ENCODE peak calls at places on chromosomes 7 and 10, in ten cellular contexts. A, U, Z, T, B, O, E, W, L and Y are unnamed samples. For H3K9me3 and H3K4me1, the result is how much of the 10 kb centered on the place peaks cover.

GRCh38 chr7:71752171-71752935 is 620.4 kb downstream of the GALNT17 start:
- DNase-seq in A (peak), U (peak), Z (peak), T (peak), B (no peak), O (peak), E (no peak), W (no peak), L (no peak), Y (no peak)

GRCh38 chr10:99870051-99870730 is 87.8 kb downstream of the ABCC2 start:
- DNase-seq in A (no peak), U (no peak), Z (no peak), T (no peak), B (no peak), O (no peak), E (no peak), W (no peak), L (no peak), Y (no peak)

GRCh38 chr7:22948770-22949169 is 65.2 kb downstream of the HYCC1 start:
- DNase-seq in A (no peak), U (no peak), Z (no peak), T (no peak), B (no peak), O (no peak), E (no peak), W (no peak), L (no peak), Y (no peak)

GRCh38 chr10:80444124-80444523 is 10.0 kb upstream of the TSPAN14 start:
- DNase-seq in A (no peak), U (no peak), Z (no peak), T (no peak), B (no peak), O (no peak), E (no peak), W (no peak), L (no peak), Y (no peak)

GRCh38 chr7:128915271-128915819 is 4.8 kb upstream of the KCP start:
- DNase-seq in A (no peak), U (no peak), Z (no peak), T (no peak), B (no peak), O (no peak), E (no peak), W (no peak), L (peak), Y (no peak)

GRCh38 chr7:28081016-28081415 is 99.6 kb downstream of the JAZF1 start:
- DNase-seq in A (no peak), U (peak), Z (no peak), T (no peak), B (no peak), O (peak), E (peak), W (no peak), L (no peak), Y (peak)

GRCh38 chr10:7649673-7650330 is 17.0 kb downstream of the ITIH5 start:
- DNase-seq in A (no peak), U (no peak), Z (no peak), T (no peak), B (no peak), O (no peak), E (peak), W (no peak), L (peak), Y (peak)

GRCh38 chr7:73894851-73895441 is 34.0 kb downstream of the TMEM270 start:
- DNase-seq in A (peak), U (peak), Z (peak), T (peak), B (no peak), O (no peak), E (peak), W (no peak), L (peak), Y (peak)

GRCh38 chr10:52539463-52539862 is 225.4 kb downstream of the DKK1 start:
- DNase-seq in A (no peak), U (no peak), Z (no peak), T (peak), B (no peak), O (no peak), E (no peak), W (peak), L (no peak), Y (no peak)

GRCh38 chr10:29355436-29355991 is 66.6 kb downstream of the LYZL1 start:
- DNase-seq in A (no peak), U (no peak), Z (no peak), T (no peak), B (no peak), O (no peak), E (no peak), W (no peak), L (no peak), Y (no peak)

GRCh38 chr10:125149278-125150047 is 10.9 kb downstream of the CTBP2 start:
- DNase-seq in A (peak), U (no peak), Z (peak), T (no peak), B (no peak), O (peak), E (peak), W (peak), L (peak), Y (peak)

GRCh38 chr10:78803710-78804109 is 265.1 kb upstream of the ZMIZ1 start:
- DNase-seq in A (no peak), U (no peak), Z (no peak), T (no peak), B (no peak), O (no peak), E (no peak), W (no peak), L (no peak), Y (no peak)
- TF ChIP-seq CTCF in A (no peak), U (no peak), Z (no peak), T (no peak), B (no peak), O (no peak), E (no peak), W (no peak), L (no peak), Y (no peak)

GRCh38 chr7:158123214-158123613 is 464.4 kb downstream of the PTPRN2 start:
- DNase-seq in A (no peak), U (no peak), Z (no peak), T (no peak), B (no peak), O (no peak), E (peak), W (no peak), L (peak), Y (no peak)
- H3K9me3 ChIP-seq in A (under half), U (under half), Z (under half), T (under half), B (under half), O (under half), E (under half), W (under half), L (under half), Y (under half)

GRCh38 chr10:11808808-11809207 is 14.3 kb upstream of the PROSER2 start:
- DNase-seq in A (no peak), U (no peak), Z (no peak), T (no peak), B (no peak), O (no peak), E (no peak), W (no peak), L (no peak), Y (no peak)

GRCh38 chr10:11805792-11806191 is 17.4 kb upstream of the PROSER2 start:
- DNase-seq in A (peak), U (no peak), Z (no peak), T (no peak), B (no peak), O (no peak), E (no peak), W (no peak), L (no peak), Y (no peak)

GRCh38 chr10:11804336-11804735 is 18.8 kb upstream of the PROSER2 start:
- DNase-seq in A (no peak), U (no peak), Z (no peak), T (no peak), B (no peak), O (no peak), E (no peak), W (no peak), L (no peak), Y (no peak)

GRCh38 chr10:11810313-11810766 is 12.8 kb upstream of the PROSER2 start:
- DNase-seq in A (peak), U (no peak), Z (no peak), T (peak), B (no peak), O (no peak), E (no peak), W (no peak), L (no peak), Y (no peak)

DNA sequence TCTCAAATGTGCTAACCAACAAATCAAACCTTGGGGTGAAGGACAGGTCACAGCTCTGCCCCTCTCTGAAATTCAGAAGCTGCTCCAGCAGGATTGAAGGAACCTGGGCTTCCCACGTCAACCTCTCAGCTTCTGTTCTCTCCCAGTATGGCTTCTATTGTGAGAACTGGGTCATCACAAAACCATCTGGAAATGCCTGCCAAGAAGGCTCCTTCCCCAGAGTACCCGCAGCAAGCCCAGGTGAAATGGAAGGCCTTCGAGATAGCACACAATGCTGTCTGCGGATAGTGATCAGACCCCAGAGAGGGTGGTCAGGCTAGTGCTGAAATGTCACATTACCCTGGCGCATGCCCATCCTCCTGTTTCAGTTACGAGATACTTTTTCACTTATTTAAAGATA is 16.4 kb upstream of the PROSER2 start:
- DNase-seq in A (no peak), U (no peak), Z (no peak), T (no peak), B (no peak), O (no peak), E (no peak), W (no peak), L (no peak), Y (no peak)
- H3K4me1 ChIP-seq in A (under half), U (under half), Z (under half), T (under half), B (under half), O (under half), E (under half), W (under half), L (under half), Y (under half)

DNA sequence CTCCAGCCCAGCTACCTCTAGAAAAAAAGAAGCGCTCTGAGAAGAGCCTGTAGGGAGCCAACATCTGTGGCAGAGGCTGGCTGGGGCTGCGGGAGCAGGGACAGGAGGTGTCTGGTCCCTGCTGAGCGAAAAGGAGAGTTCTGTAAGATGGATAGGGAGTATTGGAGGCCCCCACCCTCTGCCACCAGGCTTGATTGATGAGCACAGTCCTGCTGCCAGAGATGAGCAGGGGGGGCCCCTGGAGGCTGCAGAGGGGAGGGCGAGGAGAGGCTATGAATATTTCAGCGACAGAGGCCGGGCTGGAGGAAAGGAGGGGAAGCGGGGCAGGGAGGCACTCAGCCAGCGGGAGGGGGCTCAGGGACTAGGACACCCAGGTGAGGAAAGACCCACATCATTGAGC is 44.5 kb upstream of the HSPB1 start:
- DNase-seq in A (no peak), U (peak), Z (no peak), T (no peak), B (no peak), O (no peak), E (no peak), W (no peak), L (no peak), Y (no peak)
- TF ChIP-seq CTCF in A (no peak), U (peak), Z (no peak), T (no peak), B (no peak), O (no peak), E (no peak), W (peak), L (no peak), Y (no peak)